ENCODE peak calls at places on chromosome 19, in four cellular contexts. One of them, this sample, is unnamed.

GRCh38 chr19:42018503-42019193 is 24.6 kb upstream of the ATP1A3 start:
- DNase-seq in IMR-90: peak
- DNase-seq in H9: no peak
- DNase-seq in trophoblast cell: no peak
- DNase-seq in this sample: no peak

GRCh38 chr19:54464044-54464623 is 556 bp upstream of the LENG9 start:
- DNase-seq in IMR-90: peak
- DNase-seq in H9: peak
- DNase-seq in trophoblast cell: peak
- DNase-seq in this sample: peak

GRCh38 chr19:18339703-18340102 is 695 bp upstream of the PGPEP1 start:
- DNase-seq in IMR-90: peak
- DNase-seq in H9: peak
- DNase-seq in trophoblast cell: no peak
- DNase-seq in this sample: peak

GRCh38 chr19:16370671-16371391 is 46.2 kb downstream of the KLF2 start:
- DNase-seq in IMR-90: no peak
- DNase-seq in H9: no peak
- DNase-seq in trophoblast cell: no peak
- DNase-seq in this sample: no peak

GRCh38 chr19:10142701-10143375 is 23.1 kb upstream of the EIF3G start:
- DNase-seq in IMR-90: no peak
- DNase-seq in H9: no peak
- DNase-seq in trophoblast cell: no peak
- DNase-seq in this sample: no peak

GRCh38 chr19:10473192-10473591 is 30.0 kb downstream of the KEAP1 start:
- DNase-seq in IMR-90: no peak
- DNase-seq in H9: no peak
- DNase-seq in trophoblast cell: no peak
- DNase-seq in this sample: no peak

GRCh38 chr19:17794731-17795494 is at the start of gene B3GNT3:
- DNase-seq in IMR-90: no peak
- DNase-seq in H9: peak
- DNase-seq in trophoblast cell: peak
- DNase-seq in this sample: peak

GRCh38 chr19:55115446-55116065 is 1.9 kb downstream of the PPP1R12C start:
- DNase-seq in IMR-90: peak
- DNase-seq in H9: no peak
- DNase-seq in trophoblast cell: no peak
- DNase-seq in this sample: no peak

GRCh38 chr19:10670876-10671804 is 17.0 kb downstream of the ILF3 start:
- DNase-seq in IMR-90: no peak
- DNase-seq in H9: no peak
- DNase-seq in trophoblast cell: no peak
- DNase-seq in this sample: no peak

GRCh38 chr19:16417660-16418596 is 53.8 kb downstream of the EPS15L1 start:
- DNase-seq in IMR-90: peak
- DNase-seq in H9: peak
- DNase-seq in trophoblast cell: peak
- DNase-seq in this sample: peak

GRCh38 chr19:46813570-46814358 is 25.4 kb upstream of the SLC1A5 start:
- DNase-seq in IMR-90: peak
- DNase-seq in H9: no peak
- DNase-seq in trophoblast cell: no peak
- DNase-seq in this sample: no peak

GRCh38 chr19:14718522-14719113 is 28.8 kb downstream of the ZNF333 start:
- DNase-seq in IMR-90: no peak
- DNase-seq in H9: no peak
- DNase-seq in trophoblast cell: no peak
- DNase-seq in this sample: no peak

GRCh38 chr19:51986309-51987291 is at the start of gene ZNF350:
- DNase-seq in IMR-90: peak
- DNase-seq in H9: peak
- DNase-seq in trophoblast cell: peak
- DNase-seq in this sample: peak

GRCh38 chr19:9673912-9674668 is 810 bp downstream of the ZNF562 start:
- DNase-seq in IMR-90: peak
- DNase-seq in H9: no peak
- DNase-seq in trophoblast cell: peak
- DNase-seq in this sample: no peak

GRCh38 chr19:15584095-15584494 is 30.9 kb upstream of the CYP4F8 start:
- DNase-seq in IMR-90: no peak
- DNase-seq in H9: no peak
- DNase-seq in trophoblast cell: no peak
- DNase-seq in this sample: no peak

GRCh38 chr19:51024924-51025323 is 1.5 kb downstream of the KLK11 start:
- DNase-seq in IMR-90: no peak
- DNase-seq in H9: no peak
- DNase-seq in trophoblast cell: no peak
- DNase-seq in this sample: no peak

DNA sequence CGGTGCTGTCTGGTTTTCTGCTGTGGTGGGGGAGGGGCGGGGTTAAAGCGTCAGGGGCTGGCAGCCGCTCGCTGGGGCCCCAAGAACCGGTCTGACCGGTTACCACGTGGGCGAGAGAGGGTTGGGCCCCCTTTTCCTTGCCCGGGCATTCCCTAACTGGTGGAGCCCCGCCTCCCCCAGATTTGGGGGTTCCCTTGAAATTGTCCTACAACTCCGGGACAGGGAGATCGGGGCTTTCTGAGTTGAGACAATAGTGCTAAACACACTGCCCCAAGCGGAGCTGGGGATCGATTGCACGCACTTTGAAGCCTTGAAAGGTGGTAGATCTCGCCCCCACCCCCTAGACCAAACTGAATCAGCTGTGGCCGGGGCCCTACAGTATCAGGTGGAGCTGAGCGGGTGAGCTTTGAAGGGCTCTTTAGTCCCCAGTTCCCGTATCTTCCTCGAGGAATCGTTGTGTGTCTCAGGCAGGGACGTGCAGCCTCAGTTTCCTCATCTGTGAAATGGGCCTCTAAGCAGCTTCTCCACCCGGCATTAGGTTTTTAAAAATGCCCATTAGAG is 4.8 kb downstream of the IER2 start:
- DNase-seq in IMR-90: peak
- DNase-seq in H9: peak
- DNase-seq in trophoblast cell: peak
- DNase-seq in this sample: peak
- H3K4ac ChIP-seq in IMR-90: peak
- H3K4ac ChIP-seq in H9: no peak
- H3K4ac ChIP-seq in trophoblast cell: peak
- H3K4ac ChIP-seq in this sample: peak

GRCh38 chr19:4795400-4795799 is 3.9 kb downstream of the FEM1A start:
- DNase-seq in IMR-90: peak
- DNase-seq in H9: no peak
- DNase-seq in trophoblast cell: no peak
- DNase-seq in this sample: no peak

GRCh38 chr19:4794971-4795370 is 3.4 kb downstream of the FEM1A start:
- DNase-seq in IMR-90: no peak
- DNase-seq in H9: no peak
- DNase-seq in trophoblast cell: peak
- DNase-seq in this sample: no peak

GRCh38 chr19:4791183-4792018 is at the start of gene FEM1A:
- DNase-seq in IMR-90: peak
- DNase-seq in H9: peak
- DNase-seq in trophoblast cell: peak
- DNase-seq in this sample: peak
- H3K4ac ChIP-seq in IMR-90: peak
- H3K4ac ChIP-seq in H9: no peak
- H3K4ac ChIP-seq in trophoblast cell: peak
- H3K4ac ChIP-seq in this sample: no peak

DNA sequence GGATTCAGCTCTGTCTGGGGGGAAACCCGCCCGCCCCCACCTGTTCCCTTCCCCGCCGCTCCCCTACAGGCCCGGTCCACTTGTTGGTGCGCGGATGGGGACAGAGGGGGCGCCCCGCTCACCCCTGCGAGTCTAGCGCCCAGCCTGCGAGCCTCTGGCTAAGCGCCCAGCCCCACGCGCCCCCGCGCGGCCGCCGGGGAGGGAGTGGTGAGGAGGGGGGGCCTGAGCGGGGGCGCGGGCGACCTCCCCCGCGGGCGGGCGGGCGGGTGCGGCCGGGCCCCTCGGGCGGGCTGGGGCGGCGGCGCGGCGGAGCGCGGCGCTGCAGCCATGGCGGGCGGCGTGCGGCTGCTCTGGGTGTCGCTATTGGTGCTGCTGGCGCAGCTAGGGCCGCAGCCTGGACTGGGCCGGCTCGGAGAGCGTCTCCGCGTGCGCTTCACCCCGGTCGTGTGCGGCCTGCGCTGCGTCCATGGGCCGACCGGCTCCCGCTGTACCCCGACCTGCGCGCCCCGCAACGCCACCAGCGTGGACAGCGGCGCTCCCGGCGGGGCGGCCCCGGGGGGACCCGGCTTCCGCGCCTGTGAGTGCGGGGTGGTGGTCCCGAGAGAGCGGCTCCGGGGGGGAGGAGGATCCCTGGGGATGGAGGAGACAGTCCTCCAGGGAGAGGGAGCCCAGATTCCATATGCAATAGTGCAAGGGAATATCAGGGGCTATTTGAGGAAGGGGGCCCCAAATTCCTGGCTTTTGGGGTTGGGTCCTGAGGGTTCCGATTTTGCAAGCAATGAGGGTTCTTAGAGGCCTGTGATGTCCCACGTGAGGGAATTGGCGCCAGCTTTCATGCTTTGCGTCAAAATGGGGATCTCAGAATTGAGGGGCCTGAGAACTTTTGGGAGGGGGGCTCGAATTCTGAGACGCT is at the start of gene LTBP4:
- DNase-seq in IMR-90: no peak
- DNase-seq in H9: peak
- DNase-seq in trophoblast cell: peak
- DNase-seq in this sample: no peak
- H3K4ac ChIP-seq in IMR-90: peak
- H3K4ac ChIP-seq in H9: no peak
- H3K4ac ChIP-seq in trophoblast cell: no peak
- H3K4ac ChIP-seq in this sample: no peak

GRCh38 chr19:12956446-12957388 is at the start of gene GADD45GIP1:
- DNase-seq in IMR-90: peak
- DNase-seq in H9: peak
- DNase-seq in trophoblast cell: peak
- DNase-seq in this sample: peak
- H3K4ac ChIP-seq in IMR-90: peak
- H3K4ac ChIP-seq in H9: no peak
- H3K4ac ChIP-seq in trophoblast cell: peak
- H3K4ac ChIP-seq in this sample: no peak

DNA sequence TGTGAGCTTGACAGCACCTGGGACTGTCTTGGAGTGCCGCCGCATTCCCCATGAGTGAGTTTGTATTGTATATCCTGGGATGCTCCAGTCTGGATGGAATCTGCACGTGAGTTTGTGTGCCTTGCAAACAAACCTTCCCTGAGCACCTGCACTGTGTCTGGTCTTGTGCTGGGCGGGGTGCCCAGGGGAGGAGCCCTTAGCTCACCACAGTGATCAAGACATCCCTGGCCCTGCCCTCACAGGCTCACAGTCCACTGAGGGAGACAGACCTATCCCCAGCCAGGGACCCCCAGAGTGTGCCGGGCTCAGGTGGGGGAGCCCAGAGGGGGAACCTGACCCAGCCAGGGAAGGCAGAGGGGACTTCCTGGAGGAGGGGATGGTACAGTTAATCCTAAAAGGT is 1.7 kb upstream of the BCAM start:
- DNase-seq in IMR-90: no peak
- DNase-seq in H9: no peak
- DNase-seq in trophoblast cell: peak
- DNase-seq in this sample: no peak
- H3K4ac ChIP-seq in IMR-90: no peak
- H3K4ac ChIP-seq in H9: no peak
- H3K4ac ChIP-seq in trophoblast cell: no peak
- H3K4ac ChIP-seq in this sample: peak

GRCh38 chr19:313988-314815 is 23.0 kb upstream of the PLPP2 start:
- DNase-seq in IMR-90: no peak
- DNase-seq in H9: no peak
- DNase-seq in trophoblast cell: no peak
- DNase-seq in this sample: no peak
- H3K4ac ChIP-seq in IMR-90: no peak
- H3K4ac ChIP-seq in H9: no peak
- H3K4ac ChIP-seq in trophoblast cell: no peak
- H3K4ac ChIP-seq in this sample: no peak

GRCh38 chr19:2057484-2058469 is 6.7 kb upstream of the MKNK2 start:
- DNase-seq in IMR-90: no peak
- DNase-seq in H9: no peak
- DNase-seq in trophoblast cell: no peak
- DNase-seq in this sample: no peak
- H3K4ac ChIP-seq in IMR-90: peak
- H3K4ac ChIP-seq in H9: peak
- H3K4ac ChIP-seq in trophoblast cell: no peak
- H3K4ac ChIP-seq in this sample: no peak